ENCODE peak calls at places on chromosomes 4 and X, in seven cellular contexts. One of them, this sample, is unnamed.

GRCh38 chr4:127686656-127687055 is 43.5 kb upstream of the SLC25A31 start:
- DNase-seq in HFF-Myc: no peak
- DNase-seq in CD4-positive, alpha-beta T cell: no peak
- DNase-seq in posterior cingulate gyrus: no peak
- DNase-seq in stimulated activated CD4-positive, alpha-beta T cell treated with anti-CD3 and anti-CD28 coated beads, Interleukin-12 subunit alpha, Interleukin-12 subunit beta, amount 100 ng/mL, for 4 hours: no peak
- DNase-seq in HuH-7.5: no peak
- DNase-seq in midbrain: no peak
- DNase-seq in this sample: peak

GRCh38 chrX:5474282-5474681 is 754.4 kb downstream of the NLGN4X start:
- DNase-seq in posterior cingulate gyrus: no peak
- DNase-seq in CD4-positive, alpha-beta T cell: no peak
- DNase-seq in HFF-Myc: no peak
- DNase-seq in midbrain: no peak
- DNase-seq in stimulated activated CD4-positive, alpha-beta T cell treated with anti-CD3 and anti-CD28 coated beads, Interleukin-12 subunit alpha, Interleukin-12 subunit beta, amount 100 ng/mL, for 4 hours: no peak
- DNase-seq in HuH-7.5: no peak
- DNase-seq in this sample: no peak

GRCh38 chrX:140710710-140711109 is 1.2 kb downstream of the LINC00632 start:
- DNase-seq in HuH-7.5: no peak
- DNase-seq in midbrain: peak
- DNase-seq in posterior cingulate gyrus: peak
- DNase-seq in CD4-positive, alpha-beta T cell: no peak
- DNase-seq in HFF-Myc: no peak
- DNase-seq in stimulated activated CD4-positive, alpha-beta T cell treated with anti-CD3 and anti-CD28 coated beads, Interleukin-12 subunit alpha, Interleukin-12 subunit beta, amount 100 ng/mL, for 4 hours: no peak
- DNase-seq in this sample: peak

GRCh38 chr4:24930136-24930535 is 17.3 kb upstream of the CCDC149 start:
- DNase-seq in posterior cingulate gyrus: no peak
- DNase-seq in CD4-positive, alpha-beta T cell: no peak
- DNase-seq in midbrain: no peak
- DNase-seq in HFF-Myc: no peak
- DNase-seq in stimulated activated CD4-positive, alpha-beta T cell treated with anti-CD3 and anti-CD28 coated beads, Interleukin-12 subunit alpha, Interleukin-12 subunit beta, amount 100 ng/mL, for 4 hours: no peak
- DNase-seq in HuH-7.5: no peak
- DNase-seq in this sample: no peak

GRCh38 chr4:125187221-125187620 is 127.5 kb upstream of the FAT4 start:
- DNase-seq in HFF-Myc: no peak
- DNase-seq in posterior cingulate gyrus: no peak
- DNase-seq in stimulated activated CD4-positive, alpha-beta T cell treated with anti-CD3 and anti-CD28 coated beads, Interleukin-12 subunit alpha, Interleukin-12 subunit beta, amount 100 ng/mL, for 4 hours: no peak
- DNase-seq in HuH-7.5: no peak
- DNase-seq in midbrain: no peak
- DNase-seq in CD4-positive, alpha-beta T cell: no peak
- DNase-seq in this sample: no peak

GRCh38 chr4:47474799-47475198 is 10.3 kb upstream of the ATP10D start:
- DNase-seq in CD4-positive, alpha-beta T cell: no peak
- DNase-seq in stimulated activated CD4-positive, alpha-beta T cell treated with anti-CD3 and anti-CD28 coated beads, Interleukin-12 subunit alpha, Interleukin-12 subunit beta, amount 100 ng/mL, for 4 hours: no peak
- DNase-seq in midbrain: no peak
- DNase-seq in HFF-Myc: no peak
- DNase-seq in HuH-7.5: no peak
- DNase-seq in posterior cingulate gyrus: no peak
- DNase-seq in this sample: no peak

GRCh38 chr4:27011401-27011800 is 150.8 kb downstream of the STIM2 start:
- DNase-seq in HuH-7.5: no peak
- DNase-seq in posterior cingulate gyrus: no peak
- DNase-seq in HFF-Myc: no peak
- DNase-seq in CD4-positive, alpha-beta T cell: no peak
- DNase-seq in midbrain: no peak
- DNase-seq in stimulated activated CD4-positive, alpha-beta T cell treated with anti-CD3 and anti-CD28 coated beads, Interleukin-12 subunit alpha, Interleukin-12 subunit beta, amount 100 ng/mL, for 4 hours: no peak
- DNase-seq in this sample: no peak

GRCh38 chr4:111562811-111563210 is 582.4 kb upstream of the FAM241A start:
- DNase-seq in CD4-positive, alpha-beta T cell: no peak
- DNase-seq in HFF-Myc: peak
- DNase-seq in midbrain: no peak
- DNase-seq in HuH-7.5: no peak
- DNase-seq in posterior cingulate gyrus: no peak
- DNase-seq in stimulated activated CD4-positive, alpha-beta T cell treated with anti-CD3 and anti-CD28 coated beads, Interleukin-12 subunit alpha, Interleukin-12 subunit beta, amount 100 ng/mL, for 4 hours: no peak
- DNase-seq in this sample: no peak

GRCh38 chr4:81896936-81897335 is 425.2 kb upstream of the RASGEF1B start:
- DNase-seq in HuH-7.5: no peak
- DNase-seq in midbrain: no peak
- DNase-seq in HFF-Myc: no peak
- DNase-seq in CD4-positive, alpha-beta T cell: no peak
- DNase-seq in posterior cingulate gyrus: no peak
- DNase-seq in stimulated activated CD4-positive, alpha-beta T cell treated with anti-CD3 and anti-CD28 coated beads, Interleukin-12 subunit alpha, Interleukin-12 subunit beta, amount 100 ng/mL, for 4 hours: no peak
- DNase-seq in this sample: no peak

GRCh38 chr4:52235775-52236174 is 184.7 kb downstream of the SPATA18 start:
- DNase-seq in CD4-positive, alpha-beta T cell: no peak
- DNase-seq in midbrain: no peak
- DNase-seq in stimulated activated CD4-positive, alpha-beta T cell treated with anti-CD3 and anti-CD28 coated beads, Interleukin-12 subunit alpha, Interleukin-12 subunit beta, amount 100 ng/mL, for 4 hours: no peak
- DNase-seq in HFF-Myc: no peak
- DNase-seq in HuH-7.5: no peak
- DNase-seq in posterior cingulate gyrus: no peak
- DNase-seq in this sample: no peak

GRCh38 chr4:158285429-158286216 is 75.3 kb downstream of the TMEM144 start:
- DNase-seq in midbrain: no peak
- DNase-seq in posterior cingulate gyrus: no peak
- DNase-seq in stimulated activated CD4-positive, alpha-beta T cell treated with anti-CD3 and anti-CD28 coated beads, Interleukin-12 subunit alpha, Interleukin-12 subunit beta, amount 100 ng/mL, for 4 hours: no peak
- DNase-seq in HuH-7.5: no peak
- DNase-seq in CD4-positive, alpha-beta T cell: no peak
- DNase-seq in HFF-Myc: no peak
- DNase-seq in this sample: no peak

GRCh38 chrX:131728295-131729145 is 184.6 kb downstream of the OR13H1 start:
- DNase-seq in posterior cingulate gyrus: peak
- DNase-seq in HuH-7.5: no peak
- DNase-seq in midbrain: peak
- DNase-seq in stimulated activated CD4-positive, alpha-beta T cell treated with anti-CD3 and anti-CD28 coated beads, Interleukin-12 subunit alpha, Interleukin-12 subunit beta, amount 100 ng/mL, for 4 hours: no peak
- DNase-seq in HFF-Myc: no peak
- DNase-seq in CD4-positive, alpha-beta T cell: peak
- DNase-seq in this sample: peak

GRCh38 chr4:52748432-52748831 is 2.8 kb downstream of the ERVMER34-1 start:
- DNase-seq in HuH-7.5: no peak
- DNase-seq in CD4-positive, alpha-beta T cell: no peak
- DNase-seq in midbrain: no peak
- DNase-seq in posterior cingulate gyrus: no peak
- DNase-seq in stimulated activated CD4-positive, alpha-beta T cell treated with anti-CD3 and anti-CD28 coated beads, Interleukin-12 subunit alpha, Interleukin-12 subunit beta, amount 100 ng/mL, for 4 hours: no peak
- DNase-seq in HFF-Myc: no peak
- DNase-seq in this sample: no peak

GRCh38 chr4:164440196-164440595 is 313.7 kb upstream of the SMIM31 start:
- DNase-seq in HuH-7.5: no peak
- DNase-seq in midbrain: no peak
- DNase-seq in stimulated activated CD4-positive, alpha-beta T cell treated with anti-CD3 and anti-CD28 coated beads, Interleukin-12 subunit alpha, Interleukin-12 subunit beta, amount 100 ng/mL, for 4 hours: no peak
- DNase-seq in HFF-Myc: no peak
- DNase-seq in CD4-positive, alpha-beta T cell: no peak
- DNase-seq in posterior cingulate gyrus: no peak
- DNase-seq in this sample: peak

GRCh38 chrX:150543230-150544155 is 24.9 kb upstream of the MTM1 start:
- DNase-seq in HFF-Myc: no peak
- DNase-seq in HuH-7.5: no peak
- DNase-seq in posterior cingulate gyrus: no peak
- DNase-seq in midbrain: no peak
- DNase-seq in stimulated activated CD4-positive, alpha-beta T cell treated with anti-CD3 and anti-CD28 coated beads, Interleukin-12 subunit alpha, Interleukin-12 subunit beta, amount 100 ng/mL, for 4 hours: no peak
- DNase-seq in CD4-positive, alpha-beta T cell: no peak
- DNase-seq in this sample: no peak

This sample was measured in brain microvascular endothelial cell.